ENCODE peak calls at places on chromosomes 5 and 9, in nine cellular contexts. One of them, this sample, is unnamed.

GRCh38 chr9:128987800-128988199 is 40.3 kb downstream of the NUP188 start:
- DNase-seq in GM06990: no peak
- DNase-seq in nephron progenitor cell: no peak
- DNase-seq in SHP77: no peak
- DNase-seq in stimulated activated CD4-positive, alpha-beta T cell treated with anti-CD3 and anti-CD28 coated beads, Interleukin-2, amount 100 ng/mL, for 48 hours: no peak
- DNase-seq in ACHN: peak; percentile 86
- DNase-seq in heart right ventricle: no peak
- DNase-seq in activated CD4-positive, CD25-positive, alpha-beta regulatory T cell: no peak
- DNase-seq in psoas muscle: peak; percentile 67
- DNase-seq in this sample: no peak

GRCh38 chr5:65840071-65840470 is 86.3 kb upstream of the ERBIN start:
- DNase-seq in GM06990: no peak
- DNase-seq in nephron progenitor cell: no peak
- DNase-seq in SHP77: no peak
- DNase-seq in stimulated activated CD4-positive, alpha-beta T cell treated with anti-CD3 and anti-CD28 coated beads, Interleukin-2, amount 100 ng/mL, for 48 hours: no peak
- DNase-seq in ACHN: no peak
- DNase-seq in heart right ventricle: no peak
- DNase-seq in activated CD4-positive, CD25-positive, alpha-beta regulatory T cell: no peak
- DNase-seq in psoas muscle: no peak
- DNase-seq in this sample: no peak

GRCh38 chr9:87382902-87383301 is 114.8 kb upstream of the DAPK1 start:
- DNase-seq in GM06990: no peak
- DNase-seq in nephron progenitor cell: no peak
- DNase-seq in SHP77: no peak
- DNase-seq in stimulated activated CD4-positive, alpha-beta T cell treated with anti-CD3 and anti-CD28 coated beads, Interleukin-2, amount 100 ng/mL, for 48 hours: no peak
- DNase-seq in ACHN: no peak
- DNase-seq in heart right ventricle: no peak
- DNase-seq in activated CD4-positive, CD25-positive, alpha-beta regulatory T cell: no peak
- DNase-seq in psoas muscle: peak; percentile 24
- DNase-seq in this sample: peak; percentile 38

GRCh38 chr9:94867842-94868312 is 141.4 kb downstream of the AOPEP start:
- DNase-seq in GM06990: no peak
- DNase-seq in nephron progenitor cell: no peak
- DNase-seq in SHP77: no peak
- DNase-seq in stimulated activated CD4-positive, alpha-beta T cell treated with anti-CD3 and anti-CD28 coated beads, Interleukin-2, amount 100 ng/mL, for 48 hours: no peak
- DNase-seq in ACHN: peak; percentile 70
- DNase-seq in heart right ventricle: no peak
- DNase-seq in activated CD4-positive, CD25-positive, alpha-beta regulatory T cell: no peak
- DNase-seq in psoas muscle: no peak
- DNase-seq in this sample: peak; percentile 87

GRCh38 chr9:34158362-34158869 is 20.4 kb upstream of the UBAP1 start:
- DNase-seq in GM06990: no peak
- DNase-seq in nephron progenitor cell: no peak
- DNase-seq in SHP77: peak; percentile 4
- DNase-seq in stimulated activated CD4-positive, alpha-beta T cell treated with anti-CD3 and anti-CD28 coated beads, Interleukin-2, amount 100 ng/mL, for 48 hours: no peak
- DNase-seq in ACHN: no peak
- DNase-seq in heart right ventricle: no peak
- DNase-seq in activated CD4-positive, CD25-positive, alpha-beta regulatory T cell: no peak
- DNase-seq in psoas muscle: no peak
- DNase-seq in this sample: peak; percentile 99

GRCh38 chr5:171700331-171700935 is 85.2 kb upstream of the SMIM23 start:
- DNase-seq in GM06990: no peak
- DNase-seq in nephron progenitor cell: no peak
- DNase-seq in SHP77: no peak
- DNase-seq in stimulated activated CD4-positive, alpha-beta T cell treated with anti-CD3 and anti-CD28 coated beads, Interleukin-2, amount 100 ng/mL, for 48 hours: no peak
- DNase-seq in ACHN: no peak
- DNase-seq in heart right ventricle: no peak
- DNase-seq in activated CD4-positive, CD25-positive, alpha-beta regulatory T cell: no peak
- DNase-seq in psoas muscle: no peak
- DNase-seq in this sample: no peak

GRCh38 chr9:99748251-99748650 is 73.4 kb upstream of the NR4A3 start:
- DNase-seq in GM06990: no peak
- DNase-seq in nephron progenitor cell: no peak
- DNase-seq in SHP77: no peak
- DNase-seq in stimulated activated CD4-positive, alpha-beta T cell treated with anti-CD3 and anti-CD28 coated beads, Interleukin-2, amount 100 ng/mL, for 48 hours: no peak
- DNase-seq in ACHN: no peak
- DNase-seq in heart right ventricle: no peak
- DNase-seq in activated CD4-positive, CD25-positive, alpha-beta regulatory T cell: no peak
- DNase-seq in psoas muscle: no peak
- DNase-seq in this sample: no peak

GRCh38 chr5:133336969-133337410 is 275.4 kb downstream of the FSTL4 start:
- DNase-seq in GM06990: no peak
- DNase-seq in nephron progenitor cell: no peak
- DNase-seq in SHP77: no peak
- DNase-seq in stimulated activated CD4-positive, alpha-beta T cell treated with anti-CD3 and anti-CD28 coated beads, Interleukin-2, amount 100 ng/mL, for 48 hours: no peak
- DNase-seq in ACHN: no peak
- DNase-seq in heart right ventricle: no peak
- DNase-seq in activated CD4-positive, CD25-positive, alpha-beta regulatory T cell: no peak
- DNase-seq in psoas muscle: no peak
- DNase-seq in this sample: no peak

GRCh38 chr9:131258186-131258585 is 18.1 kb downstream of the FAM78A start:
- DNase-seq in GM06990: no peak
- DNase-seq in nephron progenitor cell: no peak
- DNase-seq in SHP77: no peak
- DNase-seq in stimulated activated CD4-positive, alpha-beta T cell treated with anti-CD3 and anti-CD28 coated beads, Interleukin-2, amount 100 ng/mL, for 48 hours: no peak
- DNase-seq in ACHN: no peak
- DNase-seq in heart right ventricle: peak; percentile 51
- DNase-seq in activated CD4-positive, CD25-positive, alpha-beta regulatory T cell: no peak
- DNase-seq in psoas muscle: peak; percentile 69
- DNase-seq in this sample: no peak

GRCh38 chr5:77867194-77867691 is 91.1 kb upstream of the TBCA start:
- DNase-seq in GM06990: no peak
- DNase-seq in nephron progenitor cell: no peak
- DNase-seq in SHP77: no peak
- DNase-seq in stimulated activated CD4-positive, alpha-beta T cell treated with anti-CD3 and anti-CD28 coated beads, Interleukin-2, amount 100 ng/mL, for 48 hours: no peak
- DNase-seq in ACHN: peak; percentile 19
- DNase-seq in heart right ventricle: no peak
- DNase-seq in activated CD4-positive, CD25-positive, alpha-beta regulatory T cell: no peak
- DNase-seq in psoas muscle: no peak
- DNase-seq in this sample: no peak

GRCh38 chr9:135736979-135737839 is 35.2 kb downstream of the KCNT1 start:
- DNase-seq in GM06990: no peak
- DNase-seq in nephron progenitor cell: no peak
- DNase-seq in SHP77: no peak
- DNase-seq in stimulated activated CD4-positive, alpha-beta T cell treated with anti-CD3 and anti-CD28 coated beads, Interleukin-2, amount 100 ng/mL, for 48 hours: no peak
- DNase-seq in ACHN: no peak
- DNase-seq in heart right ventricle: no peak
- DNase-seq in activated CD4-positive, CD25-positive, alpha-beta regulatory T cell: no peak
- DNase-seq in psoas muscle: no peak
- DNase-seq in this sample: no peak

GRCh38 chr9:123319541-123320339 is 36.3 kb upstream of the CRB2 start:
- DNase-seq in GM06990: no peak
- DNase-seq in nephron progenitor cell: no peak
- DNase-seq in SHP77: no peak
- DNase-seq in stimulated activated CD4-positive, alpha-beta T cell treated with anti-CD3 and anti-CD28 coated beads, Interleukin-2, amount 100 ng/mL, for 48 hours: no peak
- DNase-seq in ACHN: no peak
- DNase-seq in heart right ventricle: no peak
- DNase-seq in activated CD4-positive, CD25-positive, alpha-beta regulatory T cell: no peak
- DNase-seq in psoas muscle: no peak
- DNase-seq in this sample: no peak

GRCh38 chr9:116975119-116975518 is 288.0 kb downstream of the TRIM32 start:
- DNase-seq in GM06990: no peak
- DNase-seq in nephron progenitor cell: no peak
- DNase-seq in SHP77: no peak
- DNase-seq in stimulated activated CD4-positive, alpha-beta T cell treated with anti-CD3 and anti-CD28 coated beads, Interleukin-2, amount 100 ng/mL, for 48 hours: no peak
- DNase-seq in ACHN: no peak
- DNase-seq in heart right ventricle: no peak
- DNase-seq in activated CD4-positive, CD25-positive, alpha-beta regulatory T cell: no peak
- DNase-seq in psoas muscle: no peak
- DNase-seq in this sample: no peak

GRCh38 chr5:173228639-173229380 is 6.2 kb downstream of the NKX2-5 start:
- DNase-seq in GM06990: no peak
- DNase-seq in nephron progenitor cell: peak; percentile 56
- DNase-seq in SHP77: no peak
- DNase-seq in stimulated activated CD4-positive, alpha-beta T cell treated with anti-CD3 and anti-CD28 coated beads, Interleukin-2, amount 100 ng/mL, for 48 hours: no peak
- DNase-seq in ACHN: no peak
- DNase-seq in heart right ventricle: peak; percentile 33
- DNase-seq in activated CD4-positive, CD25-positive, alpha-beta regulatory T cell: no peak
- DNase-seq in psoas muscle: no peak
- DNase-seq in this sample: no peak

GRCh38 chr9:134495881-134496412 is 145.7 kb upstream of the COL5A1 start:
- DNase-seq in GM06990: no peak
- DNase-seq in nephron progenitor cell: no peak
- DNase-seq in SHP77: no peak
- DNase-seq in stimulated activated CD4-positive, alpha-beta T cell treated with anti-CD3 and anti-CD28 coated beads, Interleukin-2, amount 100 ng/mL, for 48 hours: no peak
- DNase-seq in ACHN: no peak
- DNase-seq in heart right ventricle: no peak
- DNase-seq in activated CD4-positive, CD25-positive, alpha-beta regulatory T cell: no peak
- DNase-seq in psoas muscle: no peak
- DNase-seq in this sample: no peak

GRCh38 chr5:169265888-169266287 is 35.1 kb downstream of the SLIT3 start:
- DNase-seq in GM06990: no peak
- DNase-seq in nephron progenitor cell: no peak
- DNase-seq in SHP77: no peak
- DNase-seq in stimulated activated CD4-positive, alpha-beta T cell treated with anti-CD3 and anti-CD28 coated beads, Interleukin-2, amount 100 ng/mL, for 48 hours: no peak
- DNase-seq in ACHN: peak; percentile 31
- DNase-seq in heart right ventricle: no peak
- DNase-seq in activated CD4-positive, CD25-positive, alpha-beta regulatory T cell: no peak
- DNase-seq in psoas muscle: no peak
- DNase-seq in this sample: peak; percentile 26

GRCh38 chr5:126354012-126354856 is 69.0 kb upstream of the GRAMD2B start:
- DNase-seq in GM06990: no peak
- DNase-seq in nephron progenitor cell: no peak
- DNase-seq in SHP77: peak; percentile 9
- DNase-seq in stimulated activated CD4-positive, alpha-beta T cell treated with anti-CD3 and anti-CD28 coated beads, Interleukin-2, amount 100 ng/mL, for 48 hours: no peak
- DNase-seq in ACHN: peak; percentile 87
- DNase-seq in heart right ventricle: no peak
- DNase-seq in activated CD4-positive, CD25-positive, alpha-beta regulatory T cell: no peak
- DNase-seq in psoas muscle: no peak
- DNase-seq in this sample: peak; percentile 97